ENCODE peak calls at places on chromosomes 1 and 21, in eight cellular contexts. M is heart left ventricle, Q is HCT116, C is vagina, A is fibroblast of lung, W is heart right ventricle, P is tibial nerve, T is spleen. U is an unnamed sample.

GRCh38 chr1:179287946-179288345 is 5.7 kb upstream of the SOAT1 start:
- DNase-seq in M (no peak), Q (no peak), C (no peak), A (no peak), W (no peak), P (no peak), T (no peak), U (no peak)

GRCh38 chr1:229076217-229076616 is 194.7 kb upstream of the RAB4A start:
- DNase-seq in M (no peak), Q (no peak), C (no peak), A (no peak), W (no peak), P (no peak), T (no peak), U (no peak)

GRCh38 chr1:27668121-27668807 is 3.7 kb downstream of the IFI6 start:
- DNase-seq in M (no peak), Q (no peak), C (no peak), A (no peak), W (no peak), P (no peak), T (no peak), U (no peak)

GRCh38 chr1:40384413-40384762 is 10.9 kb downstream of the SMAP2 start:
- DNase-seq in M (no peak), Q (no peak), C (no peak), A (no peak), W (no peak), P (no peak), T (no peak), U (no peak)

GRCh38 chr1:59163268-59164092 is 133.4 kb upstream of the FGGY start:
- DNase-seq in M (no peak), Q (no peak), C (no peak), A (peak; percentile 60), W (no peak), P (no peak), T (no peak), U (peak; percentile 76)

GRCh38 chr1:40385437-40386310 is 12.1 kb downstream of the SMAP2 start:
- DNase-seq in M (no peak), Q (no peak), C (no peak), A (no peak), W (no peak), P (no peak), T (no peak), U (no peak)

GRCh38 chr1:27478098-27478497 is 11.9 kb downstream of the WASF2 start:
- DNase-seq in M (no peak), Q (no peak), C (no peak), A (no peak), W (no peak), P (no peak), T (no peak), U (peak; percentile 7)

GRCh38 chr1:215958836-215959235 is 391.7 kb downstream of the KCTD3 start:
- DNase-seq in M (no peak), Q (no peak), C (no peak), A (peak; percentile 30), W (no peak), P (no peak), T (no peak), U (peak; percentile 9)

GRCh38 chr1:238401138-238401537 is 510.4 kb upstream of the ZP4 start:
- DNase-seq in M (no peak), Q (no peak), C (no peak), A (no peak), W (no peak), P (no peak), T (no peak), U (no peak)

GRCh38 chr1:40980453-40981121 is 1.1 kb downstream of the CTPS1 start:
- DNase-seq in M (peak; percentile 32), Q (no peak), C (no peak), A (no peak), W (no peak), P (no peak), T (no peak), U (peak; percentile 34)

GRCh38 chr21:16624468-16625102 is 888.3 kb upstream of the CXADR start:
- DNase-seq in M (no peak), Q (no peak), C (no peak), A (no peak), W (no peak), P (no peak), T (no peak), U (no peak)

GRCh38 chr1:11772458-11772857 is 10.5 kb downstream of the C1orf167 start:
- DNase-seq in M (no peak), Q (no peak), C (no peak), A (no peak), W (no peak), P (no peak), T (no peak), U (no peak)

GRCh38 chr1:94542088-94542671 is 621 bp upstream of the F3 start:
- DNase-seq in M (peak; percentile 60), Q (no peak), C (peak; percentile 90), A (peak; percentile 64), W (peak; percentile 65), P (peak; percentile 61), T (peak; percentile 75), U (peak; percentile 63)

GRCh38 chr1:200180821-200181220 is 153.3 kb downstream of the NR5A2 start:
- DNase-seq in M (no peak), Q (peak; percentile 47), C (no peak), A (peak; percentile 80), W (peak; percentile 7), P (no peak), T (no peak), U (peak; percentile 44)

GRCh38 chr1:48294656-48295055 is 72.1 kb downstream of the SLC5A9 start:
- DNase-seq in M (no peak), Q (no peak), C (no peak), A (peak; percentile 19), W (no peak), P (no peak), T (no peak), U (no peak)

GRCh38 chr21:45322960-45323461 is 35.3 kb upstream of the POFUT2 start:
- DNase-seq in M (peak; percentile 43), Q (no peak), C (no peak), A (peak; percentile 69), W (no peak), P (no peak), T (peak; percentile 66), U (no peak)

GRCh38 chr1:159177273-159177907 is 6.0 kb downstream of the CADM3 start:
- DNase-seq in M (no peak), Q (peak; percentile 21), C (no peak), A (peak; percentile 64), W (peak; percentile 54), P (peak; percentile 53), T (no peak), U (peak; percentile 76)

GRCh38 chr1:107830075-107830474 is 134.9 kb downstream of the VAV3 start:
- DNase-seq in M (no peak), Q (no peak), C (no peak), A (no peak), W (no peak), P (no peak), T (no peak), U (no peak)

GRCh38 chr1:107830546-107830945 is 134.4 kb downstream of the VAV3 start:
- DNase-seq in M (no peak), Q (no peak), C (no peak), A (no peak), W (no peak), P (no peak), T (no peak), U (no peak)

GRCh38 chr1:107831921-107832320 is 133.1 kb downstream of the VAV3 start:
- DNase-seq in M (no peak), Q (no peak), C (no peak), A (no peak), W (no peak), P (no peak), T (no peak), U (no peak)

GRCh38 chr1:107840746-107841145 is 124.2 kb downstream of the VAV3 start:
- DNase-seq in M (no peak), Q (no peak), C (no peak), A (no peak), W (no peak), P (no peak), T (no peak), U (no peak)

GRCh38 chr1:107835151-107835670 is 129.8 kb downstream of the VAV3 start:
- DNase-seq in M (no peak), Q (no peak), C (no peak), A (no peak), W (no peak), P (no peak), T (no peak), U (no peak)
- H3K4me1 ChIP-seq in M (no peaks in the 10 kb centered on the region), Q (no peaks in the 10 kb centered on the region), C (no peaks in the 10 kb centered on the region), A (no peaks in the 10 kb centered on the region), W (peaks cover 29% of the 10 kb centered on the region), P (no peaks in the 10 kb centered on the region), T (peaks cover 100% of the 10 kb centered on the region), U (no peaks in the 10 kb centered on the region)

DNA sequence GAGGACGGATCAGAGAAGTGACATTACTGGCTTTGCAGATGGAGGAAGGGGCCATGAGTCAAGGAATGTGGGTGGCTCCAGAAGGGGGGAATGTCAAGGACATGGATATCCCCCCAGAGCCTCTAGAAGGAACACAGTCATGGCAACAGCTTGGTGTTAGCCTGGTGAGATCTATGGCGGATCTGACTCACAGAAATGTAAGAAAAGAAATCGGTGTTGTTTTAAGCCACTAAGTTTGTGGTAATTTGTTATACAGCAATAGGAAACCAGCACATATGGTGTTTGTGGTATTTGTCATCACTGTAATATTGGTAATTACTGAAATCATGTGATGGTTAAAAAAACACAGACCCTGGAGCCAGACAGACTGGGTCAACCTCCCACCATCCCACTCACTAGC is 236.2 kb downstream of the SETD4 start:
- DNase-seq in M (no peak), Q (no peak), C (no peak), A (no peak), W (no peak), P (no peak), T (no peak), U (no peak)
- H3K4me3 ChIP-seq in M (no peak overlapping the region), Q (no peak overlapping the region), C (no peak overlapping the region), A (no peak overlapping the region), W (no peak overlapping the region), P (no peak overlapping the region), T (no peak overlapping the region), U (no peak overlapping the region)

DNA sequence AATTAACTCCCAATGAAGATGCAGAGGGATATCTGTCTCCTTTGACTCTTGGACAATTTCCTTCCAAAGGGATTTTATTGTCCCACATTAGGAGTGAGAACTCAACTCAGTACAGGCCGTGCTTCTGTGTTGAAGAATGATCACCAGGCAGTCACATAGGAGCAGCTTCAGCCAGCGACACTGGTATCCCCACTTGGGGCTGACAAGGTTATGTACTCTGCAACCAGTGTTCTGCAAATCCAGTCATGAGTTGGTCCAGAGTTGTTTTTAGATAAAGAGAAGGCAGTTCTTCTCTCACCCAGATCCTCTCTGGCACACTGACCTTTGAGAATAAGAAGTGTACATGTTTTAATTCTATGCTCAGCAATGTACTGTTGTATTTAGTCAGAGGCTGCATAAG is 415.8 kb downstream of the SETD4 start:
- DNase-seq in M (no peak), Q (no peak), C (no peak), A (no peak), W (no peak), P (no peak), T (no peak), U (no peak)
- H3K4me1 ChIP-seq in M (no peaks in the 10 kb centered on the region), Q (peaks cover 6% of the 10 kb centered on the region), C (peaks cover 18% of the 10 kb centered on the region), A (peaks cover 16% of the 10 kb centered on the region), W (no peaks in the 10 kb centered on the region), P (no peaks in the 10 kb centered on the region), T (no peaks in the 10 kb centered on the region), U (peaks cover 43% of the 10 kb centered on the region)

DNA sequence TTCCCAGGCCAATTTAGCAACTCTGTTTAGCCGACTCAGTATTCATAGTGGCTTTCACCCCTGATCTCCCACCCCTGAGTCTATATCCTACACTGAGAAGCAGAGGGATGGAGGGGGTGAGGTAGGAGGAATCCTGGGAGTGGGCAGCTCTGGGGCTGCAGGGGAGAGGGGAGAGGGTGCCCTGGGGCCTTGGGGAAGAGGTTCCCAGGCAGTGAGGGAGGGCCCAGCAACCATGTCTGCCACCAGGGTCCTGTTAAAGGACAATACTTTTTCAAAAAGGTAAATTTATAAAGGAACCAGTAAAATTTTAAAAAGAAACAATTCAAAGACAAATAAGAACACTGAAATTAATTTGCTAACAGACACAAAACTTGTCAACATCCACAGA is 30.3 kb downstream of the EPHX1 start:
- DNase-seq in M (no peak), Q (no peak), C (no peak), A (no peak), W (no peak), P (no peak), T (peak; percentile 41), U (no peak)
- H3K4me3 ChIP-seq in M (no peak overlapping the region), Q (no peak overlapping the region), C (no peak overlapping the region), A (no peak overlapping the region), W (no peak overlapping the region), P (no peak overlapping the region), T (no peak overlapping the region), U (no peak overlapping the region)